ENCODE peak calls at places on chromosomes 5 and 9, in four cellular contexts. D, R, N and U are unnamed samples. For H3K4me1, the result is how much of the 10 kb centered on the place peaks cover.

GRCh38 chr5:84438456-84438855 is 53.8 kb upstream of the EDIL3 start:
- DNase-seq in D (no peak), N (no peak), R (no peak), U (no peak)

GRCh38 chr9:89077519-89077918 is 86.3 kb downstream of the S1PR3 start:
- DNase-seq in D (no peak), N (no peak), R (no peak), U (no peak)

GRCh38 chr5:107636555-107636954 is 34.2 kb downstream of the EFNA5 start:
- DNase-seq in R (no peak), N (no peak), D (no peak), U (no peak)

GRCh38 chr5:52799358-52799982 is 11.8 kb downstream of the ITGA1 start:
- DNase-seq in D (peak), R (peak), N (peak), U (no peak)

GRCh38 chr5:61423487-61424157 is 91.6 kb downstream of the ZSWIM6 start:
- DNase-seq in D (no peak), N (no peak), R (no peak), U (no peak)

GRCh38 chr9:29212590-29213373 is 1639.5 kb upstream of the C9orf72 start:
- DNase-seq in D (no peak), N (no peak), R (no peak), U (no peak)

GRCh38 chr5:54704341-54704740 is 186.8 kb downstream of the SNX18 start:
- DNase-seq in N (no peak), R (no peak), D (no peak), U (no peak)

GRCh38 chr5:169636477-169637084 is 494 bp upstream of the DOCK2 start:
- DNase-seq in R (no peak), N (no peak), D (no peak), U (no peak)

GRCh38 chr5:174307656-174308271 is 262.3 kb downstream of the NSG2 start:
- DNase-seq in R (no peak), D (no peak), N (no peak), U (peak)

GRCh38 chr5:122192883-122193496 is 63.6 kb downstream of the ZNF474 start:
- DNase-seq in R (peak), D (peak), N (no peak), U (no peak)

GRCh38 chr9:134187110-134187531 is 22.8 kb upstream of the RNU6ATAC start:
- DNase-seq in R (no peak), N (no peak), D (no peak), U (no peak)

GRCh38 chr5:58466939-58467338 is 7.1 kb upstream of the PLK2 start:
- DNase-seq in D (no peak), R (no peak), N (no peak), U (no peak)

GRCh38 chr9:127884427-127884911 is 7.0 kb upstream of the AK1 start:
- DNase-seq in R (no peak), D (no peak), N (no peak), U (no peak)

GRCh38 chr5:135139397-135140134 is 105.5 kb upstream of the PITX1 start:
- DNase-seq in D (peak), R (no peak), N (no peak), U (no peak)

GRCh38 chr9:132997591-132997990 is 19.1 kb downstream of the GFI1B start:
- DNase-seq in N (no peak), D (no peak), R (no peak), U (no peak)

GRCh38 chr9:115400801-115401200 is 282.8 kb upstream of the TNC start:
- DNase-seq in D (no peak), N (no peak), R (no peak), U (no peak)

GRCh38 chr5:84816746-84817547 is 432.3 kb upstream of the EDIL3 start:
- DNase-seq in N (no peak), D (no peak), R (no peak), U (no peak)

GRCh38 chr5:1292139-1292538 is 2.7 kb downstream of the TERT start:
- DNase-seq in R (no peak), N (no peak), D (no peak), U (no peak)

GRCh38 chr9:127942152-127943010 is 4.7 kb upstream of the DPM2 start:
- DNase-seq in R (peak), D (no peak), N (peak), U (no peak)

GRCh38 chr9:83444110-83444509 is 94.1 kb downstream of the FRMD3 start:
- DNase-seq in N (no peak), D (no peak), R (no peak), U (no peak)

GRCh38 chr5:154583545-154584168 is 105.6 kb upstream of the HAND1 start:
- DNase-seq in D (peak), N (no peak), R (no peak), U (no peak)

GRCh38 chr9:85425153-85425611 is 316.6 kb downstream of the AGTPBP1 start:
- DNase-seq in N (peak), R (peak), D (no peak), U (no peak)

GRCh38 chr9:684055-684949 is 157.2 kb upstream of the DMRT1 start:
- DNase-seq in R (peak), N (no peak), D (no peak), U (no peak)

GRCh38 chr9:107638922-107639321 is 149.4 kb upstream of the KLF4 start:
- DNase-seq in D (no peak), R (peak), N (no peak), U (no peak)

GRCh38 chr5:147578228-147579024 is 68.6 kb upstream of the DPYSL3 start:
- DNase-seq in D (no peak), R (no peak), N (no peak), U (no peak)

GRCh38 chr5:107580902-107581823 is 89.6 kb downstream of the EFNA5 start:
- DNase-seq in D (no peak), R (no peak), N (no peak), U (no peak)

GRCh38 chr9:133738039-133738805 is at the start of gene SARDH:
- DNase-seq in D (peak), R (no peak), N (peak), U (no peak)

GRCh38 chr9:105681724-105682123 is 12.6 kb upstream of the TMEM38B start:
- DNase-seq in R (no peak), N (no peak), D (peak), U (no peak)

GRCh38 chr5:37888476-37888875 is 48.6 kb upstream of the GDNF start:
- DNase-seq in N (no peak), D (no peak), R (no peak), U (no peak)

GRCh38 chr5:32767948-32768427 is 56.9 kb downstream of the NPR3 start:
- DNase-seq in D (peak), N (no peak), R (no peak), U (no peak)

GRCh38 chr9:79176298-79176697 is 395.5 kb upstream of the TLE4 start:
- DNase-seq in D (no peak), N (no peak), R (no peak), U (no peak)

GRCh38 chr5:168291281-168291960 is at the start of gene WWC1:
- DNase-seq in R (peak), N (peak), D (peak), U (no peak)

GRCh38 chr9:89661956-89662717 is 57.3 kb downstream of the GADD45G start:
- DNase-seq in D (no peak), R (peak), N (peak), U (peak)

DNA sequence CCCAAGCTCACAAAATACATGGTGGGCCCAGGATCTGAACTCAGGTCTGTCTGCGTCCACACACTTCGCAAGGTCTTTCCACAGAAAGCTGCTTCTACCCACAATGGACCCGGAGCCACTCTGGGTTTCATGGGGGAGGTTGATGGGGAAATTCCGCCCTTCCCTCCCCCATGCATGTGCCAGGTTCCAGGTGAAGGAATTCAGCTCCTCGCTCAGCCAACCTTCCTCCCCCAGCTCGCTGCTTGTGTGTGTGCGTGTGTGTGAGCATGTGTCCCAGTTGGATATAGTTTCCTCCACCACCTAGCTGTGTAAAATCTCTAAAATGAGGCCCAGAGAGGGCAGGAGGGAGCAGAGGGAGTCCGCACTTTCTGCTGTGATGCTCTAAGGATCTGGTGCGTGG is 1.0 kb downstream of the PTGS1 start:
- DNase-seq in R (no peak), N (no peak), D (no peak), U (no peak)
- H3K4me1 ChIP-seq in R (under half), N (under half), D (under half), U (under half)

DNA sequence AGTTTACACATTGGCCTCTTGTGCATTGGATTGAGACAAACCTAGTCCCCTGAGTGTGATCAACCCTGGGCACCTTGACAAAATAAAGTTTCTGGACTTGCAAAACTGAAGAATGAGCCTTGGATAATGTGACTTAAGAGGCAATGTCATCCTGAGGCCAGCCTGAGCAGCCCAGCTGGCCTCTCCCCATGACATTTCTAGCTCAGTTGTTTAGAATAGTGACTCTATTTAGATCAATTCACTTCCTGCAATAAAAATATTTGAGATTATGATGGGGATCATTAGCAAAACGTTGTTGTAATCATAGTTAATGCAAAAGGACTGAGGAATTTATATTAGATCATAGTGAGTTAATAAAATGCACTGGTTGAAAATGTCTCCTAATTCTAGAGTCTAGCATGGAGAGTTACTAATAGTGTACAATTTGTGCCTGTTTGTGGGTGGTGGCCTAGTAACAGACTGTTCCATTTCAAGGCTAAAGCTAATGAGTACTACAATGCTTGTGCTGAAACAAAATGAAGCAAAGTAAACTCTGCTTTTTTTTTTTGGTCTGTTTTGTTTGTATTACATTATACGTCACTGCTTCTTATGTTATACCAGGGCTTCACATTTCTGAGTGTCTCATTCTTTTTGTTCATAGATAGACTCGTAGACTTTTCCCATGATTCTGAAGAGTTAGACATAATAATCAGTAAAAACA is 10.9 kb upstream of the RHOBTB3 start:
- DNase-seq in N (no peak), D (no peak), R (no peak), U (no peak)
- H3K4me1 ChIP-seq in N (under half), D (under half), R (under half), U (under half)

GRCh38 chr9:131419029-131419614 is 25.2 kb downstream of the PRRC2B start:
- DNase-seq in R (no peak), N (no peak), D (no peak), U (no peak)
- H3K4me1 ChIP-seq in R (half or more), N (half or more), D (under half), U (half or more)

DNA sequence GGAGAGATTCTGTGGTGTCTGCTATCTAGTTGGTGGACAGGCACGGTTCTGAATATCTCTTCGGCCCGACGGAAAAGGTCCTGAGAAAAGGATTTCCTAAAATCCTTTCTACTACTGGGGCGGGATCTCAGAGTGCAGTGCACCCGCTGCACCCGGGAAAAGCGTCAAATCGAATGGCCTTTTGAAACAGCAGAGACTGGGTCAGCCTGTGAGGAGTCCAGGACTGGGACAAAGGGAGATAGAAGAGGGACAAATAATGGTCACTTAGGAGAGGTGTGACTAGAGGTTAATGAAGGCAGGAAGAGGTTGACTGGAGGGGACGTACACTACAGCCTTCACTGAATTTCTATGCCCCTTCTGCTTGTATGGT is 1.5 kb downstream of the PLPPR1 start:
- DNase-seq in N (no peak), R (no peak), D (no peak), U (no peak)
- H3K4me1 ChIP-seq in N (under half), R (under half), D (under half), U (under half)

GRCh38 chr5:88661870-88662207 is 221.1 kb downstream of the MEF2C start:
- DNase-seq in R (no peak), N (no peak), D (no peak), U (no peak)

GRCh38 chr5:88662801-88663360 is 220.1 kb downstream of the MEF2C start:
- DNase-seq in R (no peak), N (no peak), D (no peak), U (no peak)

GRCh38 chr5:88664630-88665029 is 218.4 kb downstream of the MEF2C start:
- DNase-seq in D (no peak), N (no peak), R (no peak), U (no peak)

GRCh38 chr5:88665750-88666215 is 217.2 kb downstream of the MEF2C start:
- DNase-seq in N (no peak), R (no peak), D (no peak), U (no peak)

GRCh38 chr5:88663793-88664216 is 219.2 kb downstream of the MEF2C start:
- DNase-seq in N (no peak), D (no peak), R (no peak), U (no peak)
- H3K4me1 ChIP-seq in N (under half), D (under half), R (under half), U (under half)